ENCODE peak calls at places on chromosomes 1 and 21, in seven cellular contexts. I, H, F, G, R, V and O are unnamed samples.

GRCh38 chr1:232307299-232307698 is 322.6 kb downstream of the SIPA1L2 start:
- DNase-seq in I (no peak), H (no peak), F (no peak), G (peak; percentile 70), R (no peak), V (no peak), O (no peak)

GRCh38 chr1:153400244-153400643 is 9.4 kb upstream of the S100A8 start:
- DNase-seq in I (no peak), H (no peak), F (no peak), G (no peak), R (no peak), V (peak; percentile 64), O (no peak)

GRCh38 chr1:27647328-27647727 is 12.3 kb upstream of the FGR start:
- DNase-seq in I (no peak), H (no peak), F (no peak), G (no peak), R (no peak), V (no peak), O (no peak)

GRCh38 chr1:235908742-235909520 is 42.2 kb upstream of the LYST start:
- DNase-seq in I (no peak), H (no peak), F (no peak), G (no peak), R (no peak), V (no peak), O (no peak)

GRCh38 chr1:34984435-34985062 is 598 bp downstream of the TMEM35B start:
- DNase-seq in I (peak; percentile 50), H (peak; percentile 72), F (peak; percentile 30), G (peak; percentile 78), R (no peak), V (no peak), O (no peak)

GRCh38 chr1:94542088-94542671 is 621 bp upstream of the F3 start:
- DNase-seq in I (peak; percentile 33), H (peak; percentile 81), F (peak; percentile 30), G (peak; percentile 88), R (no peak), V (peak; percentile 54), O (no peak)

GRCh38 chr1:172824199-172824598 is 165.3 kb downstream of the FASLG start:
- DNase-seq in I (no peak), H (no peak), F (no peak), G (no peak), R (no peak), V (no peak), O (no peak)

GRCh38 chr1:8552135-8552534 is 234.2 kb downstream of the SLC45A1 start:
- DNase-seq in I (no peak), H (no peak), F (no peak), G (no peak), R (no peak), V (no peak), O (no peak)

GRCh38 chr1:201266774-201267173 is 16.5 kb upstream of the PKP1 start:
- DNase-seq in I (no peak), H (no peak), F (peak; percentile 49), G (no peak), R (no peak), V (no peak), O (no peak)

GRCh38 chr1:117605811-117606607 is at the start of gene TENT5C:
- DNase-seq in I (peak; percentile 98), H (peak; percentile 99), F (peak; percentile 99), G (peak; percentile 99), R (peak; percentile 86), V (peak; percentile 99), O (peak; percentile 99)

GRCh38 chr1:117607471-117607870 is 1.6 kb downstream of the TENT5C start:
- DNase-seq in I (peak; percentile 74), H (no peak), F (peak; percentile 67), G (no peak), R (no peak), V (peak; percentile 56), O (peak; percentile 65)

GRCh38 chr1:117605164-117605810 is 561 bp upstream of the TENT5C start:
- DNase-seq in I (peak; percentile 13), H (no peak), F (peak; percentile 12), G (peak; percentile 74), R (no peak), V (no peak), O (no peak)

GRCh38 chr1:117608213-117608612 is 2.4 kb downstream of the TENT5C start:
- DNase-seq in I (no peak), H (no peak), F (no peak), G (no peak), R (no peak), V (no peak), O (no peak)

DNA sequence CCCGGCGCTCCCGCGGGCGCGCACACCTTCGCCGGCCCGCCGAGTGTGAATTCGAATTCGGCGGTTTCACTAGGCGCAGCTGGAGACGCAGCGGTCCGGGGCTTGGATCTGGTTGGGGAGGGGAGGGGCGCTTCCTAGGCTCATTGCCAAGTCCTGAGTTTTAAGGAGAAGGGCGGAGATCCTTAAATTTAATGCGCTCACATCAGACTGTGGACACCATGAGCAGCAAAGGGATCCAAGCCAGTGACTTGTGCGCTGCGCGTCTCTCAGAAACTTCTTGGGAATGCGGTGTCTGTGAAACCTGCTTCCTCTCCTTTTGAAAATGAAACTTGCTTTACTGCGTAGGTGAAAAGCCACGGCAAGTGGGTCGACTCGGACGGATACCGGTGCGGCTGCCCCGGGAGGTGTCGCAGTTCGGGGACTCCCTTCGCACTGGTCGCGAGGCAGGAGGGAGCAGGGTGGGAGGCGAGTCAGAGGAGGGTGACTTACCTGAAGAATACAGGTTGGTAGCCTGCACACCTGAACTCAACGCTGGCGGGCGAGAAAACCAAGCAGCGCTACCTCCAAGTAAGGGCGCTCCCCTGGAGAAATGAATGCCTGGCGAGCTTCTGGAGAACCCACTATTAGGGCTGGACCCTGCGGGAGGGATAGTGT is 887 bp downstream of the TENT5C start:
- DNase-seq in I (peak; percentile 51), H (no peak), F (peak; percentile 66), G (peak; percentile 72), R (no peak), V (no peak), O (peak; percentile 40)
- H3K27me3 ChIP-seq in I (no peaks in the 10 kb centered on the region), H (no peaks in the 10 kb centered on the region), F (no peaks in the 10 kb centered on the region), G (no peaks in the 10 kb centered on the region), R (no peaks in the 10 kb centered on the region), V (peaks cover 37% of the 10 kb centered on the region), O (no peaks in the 10 kb centered on the region)

GRCh38 chr1:31239653-31240241 is at the start of gene NKAIN1:
- DNase-seq in I (peak; percentile 70), H (no peak), F (peak; percentile 29), G (peak; percentile 33), R (no peak), V (peak; percentile 90), O (no peak)

GRCh38 chr1:31241321-31241720 is 1.6 kb upstream of the NKAIN1 start:
- DNase-seq in I (no peak), H (no peak), F (no peak), G (peak; percentile 9), R (no peak), V (no peak), O (no peak)

GRCh38 chr1:31234870-31235269 is 4.8 kb downstream of the NKAIN1 start:
- DNase-seq in I (no peak), H (no peak), F (no peak), G (no peak), R (no peak), V (no peak), O (no peak)

GRCh38 chr1:31238986-31239613 is 587 bp downstream of the NKAIN1 start:
- DNase-seq in I (peak; percentile 55), H (no peak), F (no peak), G (peak; percentile 53), R (no peak), V (peak; percentile 84), O (no peak)

DNA sequence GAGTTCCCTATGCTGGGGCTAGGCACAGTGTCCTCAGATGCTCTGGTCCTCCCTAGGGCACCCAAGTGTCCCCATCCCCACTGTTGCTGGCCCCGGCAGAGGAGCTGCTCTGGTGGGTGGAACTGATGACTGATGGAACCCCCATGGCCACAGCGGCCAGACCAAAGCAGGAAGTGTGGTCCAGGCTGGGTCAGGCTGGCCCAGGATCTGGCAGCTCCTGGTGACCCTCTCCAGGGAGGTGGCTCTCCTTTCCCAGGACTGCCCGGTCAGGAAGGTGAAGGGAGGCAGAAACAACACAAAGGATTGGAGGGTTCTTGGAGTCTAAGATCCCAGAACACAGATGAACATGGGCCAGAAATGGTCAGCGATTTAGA is 1.1 kb downstream of the NKAIN1 start:
- DNase-seq in I (no peak), H (no peak), F (no peak), G (no peak), R (no peak), V (no peak), O (no peak)
- H3K27me3 ChIP-seq in I (no peaks in the 10 kb centered on the region), H (no peaks in the 10 kb centered on the region), F (peaks cover 34% of the 10 kb centered on the region), G (peaks cover 20% of the 10 kb centered on the region), R (no peaks in the 10 kb centered on the region), V (peaks cover 25% of the 10 kb centered on the region), O (peaks cover 8% of the 10 kb centered on the region)

DNA sequence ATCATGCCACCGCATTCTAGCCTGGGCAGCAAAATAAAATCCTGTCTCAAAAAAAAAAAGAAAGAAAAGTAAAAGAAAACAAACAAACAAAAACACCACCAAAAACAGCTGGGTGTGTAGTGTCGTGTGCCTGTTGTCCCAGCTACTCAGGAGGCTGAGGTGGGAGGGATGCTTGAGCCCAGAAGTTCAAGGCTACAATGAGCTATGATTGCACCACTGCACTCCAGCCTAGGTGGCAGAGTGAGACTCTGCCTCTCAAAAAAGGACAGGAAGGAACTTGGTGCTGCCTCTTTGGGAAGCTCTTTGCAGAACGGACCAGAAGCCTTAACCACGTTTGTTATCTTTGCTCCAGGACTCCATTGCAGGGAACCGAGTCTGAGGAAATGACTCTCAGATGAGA is 11.0 kb downstream of the KIF17 start:
- DNase-seq in I (no peak), H (no peak), F (no peak), G (no peak), R (no peak), V (no peak), O (no peak)
- H3K27me3 ChIP-seq in I (no peaks in the 10 kb centered on the region), H (no peaks in the 10 kb centered on the region), F (no peaks in the 10 kb centered on the region), G (no peaks in the 10 kb centered on the region), R (no peaks in the 10 kb centered on the region), V (no peaks in the 10 kb centered on the region), O (no peaks in the 10 kb centered on the region)

DNA sequence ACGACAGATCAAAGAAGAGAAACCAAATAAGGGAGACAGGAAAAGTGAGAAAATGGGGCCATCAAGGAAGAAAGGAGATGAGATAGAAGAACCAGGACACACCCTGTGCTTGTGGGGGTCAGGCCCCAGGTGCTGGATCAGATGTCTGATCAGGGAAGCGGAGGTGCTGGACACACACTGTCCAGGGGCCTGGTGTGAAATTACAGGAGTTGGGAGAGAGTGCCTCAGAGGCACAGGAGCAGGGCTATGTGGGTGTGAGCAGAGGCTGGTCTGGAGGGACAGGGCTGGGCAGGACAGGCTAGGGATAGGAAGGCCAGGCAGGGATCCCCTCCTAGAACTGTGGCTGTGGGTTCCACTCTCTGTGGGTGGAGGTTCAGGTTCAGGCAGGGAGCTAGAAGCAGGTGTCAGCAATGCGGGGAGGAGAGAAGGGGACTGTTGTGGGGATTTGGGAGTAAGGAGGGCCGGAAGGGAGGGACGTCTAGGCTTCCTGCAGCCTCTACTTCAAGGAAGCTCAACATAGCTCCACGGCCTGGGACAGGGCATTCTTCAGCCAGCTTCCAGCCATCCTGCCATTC is 8.4 kb upstream of the GPR61 start:
- DNase-seq in I (no peak), H (no peak), F (no peak), G (no peak), R (no peak), V (no peak), O (no peak)
- H3K27me3 ChIP-seq in I (no peaks in the 10 kb centered on the region), H (no peaks in the 10 kb centered on the region), F (no peaks in the 10 kb centered on the region), G (no peaks in the 10 kb centered on the region), R (no peaks in the 10 kb centered on the region), V (peaks cover 2% of the 10 kb centered on the region), O (no peaks in the 10 kb centered on the region)

GRCh38 chr21:43189936-43190335 is 21.1 kb downstream of the CRYAA start:
- DNase-seq in I (no peak), H (no peak), F (no peak), G (peak; percentile 13), R (no peak), V (peak; percentile 32), O (no peak)
- H3K27me3 ChIP-seq in I (no peaks in the 10 kb centered on the region), H (no peaks in the 10 kb centered on the region), F (no peaks in the 10 kb centered on the region), G (no peaks in the 10 kb centered on the region), R (no peaks in the 10 kb centered on the region), V (no peaks in the 10 kb centered on the region), O (no peaks in the 10 kb centered on the region)